ENCODE peak calls at places on chromosomes 3 and 15, in ten cellular contexts. L is OCI-LY7; O is cardiac fibroblast; R is A549; H is MCF 10A; D is cardiac muscle cell; C is fibroblast of villous mesenchyme; S is WERI-Rb-1; K is ovary; P is CD8-positive, alpha-beta T cell. Z is an unnamed sample.

GRCh38 chr15:72338617-72339321 is 18.8 kb upstream of the CELF6 start:
- DNase-seq in K (peak), S (no peak), P (no peak), C (peak), O (peak), H (peak), R (no peak), L (no peak), D (no peak), Z (no peak)

GRCh38 chr15:57751177-57751800 is 44.8 kb downstream of the POLR2M start:
- DNase-seq in D (peak), O (peak), P (no peak), K (no peak), S (no peak), C (peak), R (peak), L (peak), H (peak), Z (no peak)

GRCh38 chr3:127457094-127457475 is 133.4 kb downstream of the TPRA1 start:
- DNase-seq in C (peak), D (peak), P (no peak), R (no peak), K (peak), H (peak), L (no peak), O (peak), S (no peak), Z (peak)

GRCh38 chr3:13045904-13046568 is 27.2 kb downstream of the IQSEC1 start:
- DNase-seq in H (no peak), L (peak), C (no peak), R (no peak), D (no peak), P (no peak), O (no peak), S (peak), K (no peak), Z (no peak)

GRCh38 chr3:36540898-36541518 is 160.7 kb downstream of the STAC start:
- DNase-seq in R (peak), D (peak), H (peak), P (no peak), O (peak), C (peak), S (peak), L (no peak), K (no peak), Z (peak)

GRCh38 chr3:33380653-33381052 is 59.6 kb downstream of the UBP1 start:
- DNase-seq in C (no peak), P (no peak), H (no peak), R (no peak), L (no peak), D (no peak), S (no peak), K (no peak), O (no peak), Z (no peak)

GRCh38 chr3:192727032-192727847 is at the start of gene FGF12:
- DNase-seq in K (peak), H (peak), P (peak), O (peak), D (peak), S (peak), R (peak), C (no peak), L (no peak), Z (peak)

GRCh38 chr15:74406992-74407705 is 26.6 kb downstream of the SEMA7A start:
- DNase-seq in C (peak), H (peak), S (no peak), K (peak), L (no peak), O (peak), P (no peak), D (no peak), R (peak), Z (peak)

GRCh38 chr3:65604863-65605526 is 433.7 kb downstream of the MAGI1 start:
- DNase-seq in P (no peak), R (no peak), O (peak), C (peak), K (no peak), H (peak), S (no peak), L (no peak), D (no peak), Z (no peak)

GRCh38 chr3:166829896-166830295 is 550.2 kb downstream of the ZBBX start:
- DNase-seq in O (no peak), S (no peak), K (no peak), C (peak), R (peak), L (no peak), H (peak), P (no peak), D (no peak), Z (no peak)

GRCh38 chr3:75978686-75979085 is 193.3 kb upstream of the ZNF717 start:
- DNase-seq in O (peak), K (no peak), C (no peak), L (no peak), P (no peak), R (no peak), S (no peak), D (no peak), H (no peak), Z (no peak)

GRCh38 chr3:122858373-122858772 is 63.5 kb downstream of the SLC49A4 start:
- DNase-seq in C (peak), P (no peak), L (peak), S (no peak), K (no peak), R (no peak), H (peak), D (no peak), O (peak), Z (no peak)

GRCh38 chr3:52172262-52172757 is 18.1 kb upstream of the POC1A start:
- DNase-seq in H (no peak), L (no peak), K (no peak), O (no peak), D (no peak), R (no peak), C (no peak), S (peak), P (no peak), Z (no peak)

GRCh38 chr3:179921500-179921899 is 115.2 kb downstream of the PEX5L start:
- DNase-seq in O (no peak), D (no peak), R (no peak), C (no peak), L (no peak), H (no peak), P (no peak), K (no peak), S (no peak), Z (no peak)

GRCh38 chr3:168427830-168428471 is 332.2 kb upstream of the GOLIM4 start:
- DNase-seq in P (no peak), L (no peak), C (no peak), R (no peak), H (no peak), S (no peak), K (no peak), D (no peak), O (no peak), Z (no peak)

GRCh38 chr3:70476174-70476573 is 163.7 kb upstream of the MDFIC2 start:
- DNase-seq in D (no peak), L (no peak), K (no peak), P (no peak), R (no peak), C (no peak), O (no peak), S (no peak), H (no peak), Z (no peak)

GRCh38 chr3:78872195-78872594 is 895.6 kb downstream of the ROBO1 start:
- DNase-seq in O (peak), S (no peak), D (peak), K (no peak), R (no peak), L (no peak), H (no peak), C (no peak), P (no peak), Z (no peak)

GRCh38 chr3:48928679-48929078 is 10.0 kb downstream of the ARIH2 start:
- DNase-seq in R (no peak), L (no peak), K (no peak), O (peak), S (no peak), H (no peak), P (no peak), C (no peak), D (no peak), Z (no peak)

GRCh38 chr3:28328188-28329151 is 20.1 kb upstream of the ZCWPW2 start:
- DNase-seq in O (peak), S (no peak), L (peak), K (no peak), C (peak), D (peak), P (no peak), H (peak), R (no peak), Z (no peak)

GRCh38 chr3:128374746-128375445 is 91.8 kb downstream of the DNAJB8 start:
- DNase-seq in O (no peak), H (no peak), D (no peak), C (no peak), P (no peak), R (no peak), L (peak), S (no peak), K (no peak), Z (no peak)

GRCh38 chr15:41928100-41928499 is 34.2 kb upstream of the SPTBN5 start:
- DNase-seq in L (no peak), D (no peak), H (no peak), O (no peak), P (no peak), K (no peak), C (no peak), S (no peak), R (peak), Z (no peak)

GRCh38 chr3:132231633-132232032 is 85.6 kb upstream of the ACP3 start:
- DNase-seq in P (no peak), R (no peak), S (no peak), D (peak), C (peak), O (peak), L (no peak), H (peak), K (no peak), Z (no peak)

GRCh38 chr15:85494035-85494793 is 113.8 kb downstream of the AKAP13 start:
- DNase-seq in D (no peak), S (no peak), O (peak), R (peak), P (no peak), H (peak), L (no peak), K (no peak), C (peak), Z (no peak)

GRCh38 chr3:38730281-38730680 is 80.8 kb upstream of the SCN5A start:
- DNase-seq in D (no peak), K (no peak), R (no peak), H (peak), P (no peak), O (peak), C (peak), L (no peak), S (no peak), Z (no peak)

GRCh38 chr3:30518201-30518864 is 88.1 kb upstream of the TGFBR2 start:
- DNase-seq in O (peak), S (no peak), R (peak), D (no peak), C (no peak), P (no peak), H (peak), K (peak), L (no peak), Z (no peak)

GRCh38 chr15:43881944-43882343 is 55.1 kb downstream of the WDR76 start:
- DNase-seq in O (peak), S (peak), K (no peak), P (no peak), R (no peak), C (no peak), L (no peak), D (no peak), H (peak), Z (no peak)

GRCh38 chr3:14913071-14913925 is 34.1 kb upstream of the NR2C2 start:
- DNase-seq in O (no peak), S (no peak), R (no peak), K (no peak), L (no peak), P (no peak), H (no peak), D (no peak), C (no peak), Z (no peak)

GRCh38 chr15:28100516-28101195 is 1.5 kb upstream of the OCA2 start:
- DNase-seq in D (no peak), L (no peak), P (no peak), S (no peak), K (no peak), H (no peak), O (no peak), R (no peak), C (no peak), Z (no peak)

GRCh38 chr15:63715818-63716217 is 117.9 kb downstream of the HERC1 start:
- DNase-seq in L (no peak), P (no peak), K (no peak), O (peak), D (no peak), C (no peak), S (no peak), R (peak), H (peak), Z (no peak)

GRCh38 chr3:17140670-17141505 is 256.1 kb downstream of the PLCL2 start:
- DNase-seq in R (no peak), O (peak), P (no peak), K (no peak), L (peak), C (no peak), H (peak), S (no peak), D (no peak), Z (no peak)
- TF ChIP-seq CTCF in R (no peak), O (no peak), P (no peak), K (no peak), L (peak), C (no peak), H (no peak), S (peak), D (no peak), Z (no peak)

DNA sequence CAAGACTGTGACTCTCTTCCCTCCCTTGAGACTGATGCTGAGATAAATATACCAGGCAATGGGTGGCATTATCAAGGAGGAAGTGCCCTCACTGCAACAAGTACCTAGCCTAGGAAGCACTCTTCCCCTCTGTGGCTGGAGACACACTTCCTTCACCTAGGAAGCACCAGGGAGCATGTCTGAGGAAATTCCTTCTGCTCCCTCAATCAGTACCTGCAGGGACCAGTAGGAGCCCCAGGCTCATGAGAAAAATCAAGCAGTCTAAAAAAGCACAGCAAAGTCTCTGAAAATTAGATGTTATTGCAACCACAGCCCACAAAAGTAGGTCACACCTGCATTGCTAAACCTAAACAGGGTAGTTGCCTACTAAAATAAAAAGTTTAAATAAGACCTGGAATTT is 78.2 kb upstream of the TRPM1 start:
- DNase-seq in S (no peak), K (no peak), H (no peak), L (no peak), O (no peak), P (no peak), R (no peak), C (no peak), D (no peak), Z (no peak)
- TF ChIP-seq CTCF in S (no peak), K (no peak), H (no peak), L (no peak), O (no peak), P (no peak), R (no peak), C (no peak), D (no peak), Z (no peak)

GRCh38 chr15:31487811-31488436 is 161.3 kb downstream of the KLF13 start:
- DNase-seq in L (peak), R (no peak), P (no peak), O (peak), S (no peak), D (no peak), K (peak), H (peak), C (peak), Z (no peak)
- TF ChIP-seq CTCF in L (peak), R (peak), P (no peak), O (peak), S (peak), D (no peak), K (no peak), H (no peak), C (no peak), Z (no peak)

GRCh38 chr15:75758071-75758872 is 45.6 kb upstream of the CSPG4 start:
- DNase-seq in S (peak), P (peak), K (peak), O (peak), R (peak), C (peak), H (peak), L (peak), D (peak), Z (peak)
- TF ChIP-seq CTCF in S (peak), P (no peak), K (no peak), O (peak), R (peak), C (peak), H (no peak), L (peak), D (peak), Z (no peak)

GRCh38 chr3:123909785-123910184 is 25.7 kb upstream of the MYLK start:
- DNase-seq in R (no peak), D (no peak), P (no peak), H (no peak), L (no peak), K (no peak), C (no peak), S (no peak), O (no peak), Z (no peak)

GRCh38 chr3:123907720-123908119 is 23.6 kb upstream of the MYLK start:
- DNase-seq in D (no peak), S (no peak), O (no peak), P (no peak), L (no peak), K (no peak), R (no peak), H (no peak), C (no peak), Z (no peak)
- TF ChIP-seq CTCF in D (no peak), S (no peak), O (no peak), P (no peak), L (peak), K (no peak), R (no peak), H (no peak), C (peak), Z (no peak)

Z was measured in nephron progenitor cell.